ENCODE peak calls at places on chromosomes 16 and 17, in nine cellular contexts. O, A, J, D, N, Y, H, Q and I are unnamed samples.
A peak's percentile ranks its signal among the peaks of the same experiment; 100 is the strongest.

GRCh38 chr17:82551779-82552457 is 32.4 kb downstream of the FOXK2 start:
- DNase-seq in O (peak; percentile 63), A (no peak), J (peak; percentile 81), D (peak; percentile 63), N (peak; percentile 55), Y (peak; percentile 62), H (peak; percentile 69), Q (peak; percentile 65), I (peak; percentile 87)

GRCh38 chr17:41629826-41630670 is 5.7 kb upstream of the KRT17 start:
- DNase-seq in O (no peak), A (no peak), J (no peak), D (no peak), N (no peak), Y (no peak), H (no peak), Q (no peak), I (no peak)

GRCh38 chr17:15230866-15231265 is 34.3 kb downstream of the PMP22 start:
- DNase-seq in O (no peak), A (no peak), J (no peak), D (no peak), N (no peak), Y (no peak), H (no peak), Q (no peak), I (no peak)

GRCh38 chr16:1465567-1465915 is 9.3 kb downstream of the CLCN7 start:
- DNase-seq in O (peak; percentile 10), A (no peak), J (no peak), D (no peak), N (no peak), Y (no peak), H (no peak), Q (no peak), I (no peak)

GRCh38 chr17:29622337-29623282 is at the start of gene CORO6:
- DNase-seq in O (peak; percentile 56), A (no peak), J (peak; percentile 37), D (peak; percentile 32), N (no peak), Y (peak; percentile 44), H (peak; percentile 55), Q (peak; percentile 32), I (peak; percentile 49)

GRCh38 chr16:69123894-69124293 is 8.5 kb downstream of the CHTF8 start:
- DNase-seq in O (peak; percentile 53), A (no peak), J (peak; percentile 73), D (peak; percentile 71), N (no peak), Y (peak; percentile 60), H (peak; percentile 82), Q (peak; percentile 74), I (peak; percentile 55)

GRCh38 chr17:81390029-81390428 is 5.2 kb upstream of the BAHCC1 start:
- DNase-seq in O (no peak), A (no peak), J (no peak), D (no peak), N (no peak), Y (no peak), H (no peak), Q (no peak), I (no peak)

GRCh38 chr17:80028030-80028429 is 7.6 kb downstream of the TBC1D16 start:
- DNase-seq in O (no peak), A (no peak), J (no peak), D (no peak), N (no peak), Y (no peak), H (no peak), Q (no peak), I (no peak)

GRCh38 chr16:28981517-28981916 is 3.3 kb upstream of the LAT start:
- DNase-seq in O (no peak), A (no peak), J (no peak), D (no peak), N (no peak), Y (no peak), H (no peak), Q (no peak), I (peak; percentile 7)

GRCh38 chr17:39845052-39845976 is 18.8 kb downstream of the IKZF3 start:
- DNase-seq in O (no peak), A (no peak), J (no peak), D (no peak), N (no peak), Y (peak; percentile 10), H (no peak), Q (no peak), I (no peak)

GRCh38 chr17:2921443-2921842 is 125.2 kb downstream of the RAP1GAP2 start:
- DNase-seq in O (no peak), A (no peak), J (no peak), D (no peak), N (no peak), Y (no peak), H (no peak), Q (no peak), I (no peak)

GRCh38 chr17:71942626-71943025 is 178.2 kb upstream of the SOX9 start:
- DNase-seq in O (no peak), A (no peak), J (no peak), D (no peak), N (no peak), Y (no peak), H (no peak), Q (no peak), I (no peak)

GRCh38 chr16:58177347-58177710 is 20.6 kb downstream of the CSNK2A2 start:
- DNase-seq in O (no peak), A (no peak), J (no peak), D (no peak), N (no peak), Y (no peak), H (no peak), Q (no peak), I (no peak)